ENCODE peak calls at places on chromosomes 4 and X, in five cellular contexts. B is epithelial cell of esophagus, Z is progenitor cell of endocrine pancreas, E is osteocyte, X is fibroblast of mammary gland. T is an unnamed sample.

GRCh38 chr4:25863347-25863784 is 578 bp upstream of the SEL1L3 start:
- DNase-seq in B (no peak), Z (peak), E (no peak), X (no peak), T (no peak)

GRCh38 chrX:128781506-128781905 is 729.3 kb upstream of the ACTRT1 start:
- DNase-seq in B (peak), Z (no peak), E (no peak), X (no peak), T (peak)

GRCh38 chr4:141027421-141027820 is 105.8 kb downstream of the RNF150 start:
- DNase-seq in B (peak), Z (no peak), E (no peak), X (peak), T (peak)

GRCh38 chrX:68433155-68433980 is at the start of gene OPHN1:
- DNase-seq in B (peak), Z (peak), E (peak), X (peak), T (peak)

GRCh38 chr4:8537041-8537461 is 43.1 kb upstream of the GPR78 start:
- DNase-seq in B (peak), Z (no peak), E (no peak), X (peak), T (peak)

GRCh38 chrX:68989865-68990606 is 161.2 kb downstream of the EFNB1 start:
- DNase-seq in B (peak), Z (peak), E (peak), X (peak), T (no peak)

GRCh38 chr4:53490965-53491622 is 100.2 kb downstream of the LNX1 start:
- DNase-seq in B (peak), Z (no peak), E (no peak), X (peak), T (peak)

GRCh38 chr4:94961420-94961819 is 203.7 kb downstream of the BMPR1B start:
- DNase-seq in B (peak), Z (no peak), E (no peak), X (peak), T (no peak)

GRCh38 chr4:131450572-131451209 is 1698.4 kb upstream of the PCDH10 start:
- DNase-seq in B (no peak), Z (no peak), E (no peak), X (no peak), T (no peak)

GRCh38 chrX:9873952-9874351 is 87.7 kb downstream of the SHROOM2 start:
- DNase-seq in B (peak), Z (no peak), E (no peak), X (no peak), T (peak)

GRCh38 chr4:174201898-174202297 is 81.6 kb downstream of the FBXO8 start:
- DNase-seq in B (no peak), Z (no peak), E (no peak), X (no peak), T (no peak)

GRCh38 chr4:29151584-29151983 is 1568.6 kb upstream of the PCDH7 start:
- DNase-seq in B (no peak), Z (no peak), E (no peak), X (peak), T (no peak)

GRCh38 chr4:146522862-146523205 is 1.1 kb upstream of the SLC10A7 start:
- DNase-seq in B (no peak), Z (no peak), E (no peak), X (peak), T (peak)

GRCh38 chrX:47958943-47959342 is 44.8 kb downstream of the ZNF182 start:
- DNase-seq in B (peak), Z (no peak), E (no peak), X (peak), T (peak)

GRCh38 chr4:152372444-152372843 is 163.4 kb downstream of the FBXW7 start:
- DNase-seq in B (no peak), Z (no peak), E (no peak), X (no peak), T (no peak)

GRCh38 chr4:39658756-39659155 is 20.1 kb upstream of the SMIM14 start:
- DNase-seq in B (no peak), Z (no peak), E (no peak), X (peak), T (no peak)

GRCh38 chrX:71547339-71547738 is 14.4 kb downstream of the OGT start:
- DNase-seq in B (no peak), Z (no peak), E (no peak), X (no peak), T (no peak)
- TF ChIP-seq CTCF in B (no peak), Z (no peak), E (no peak), X (no peak), T (no peak)

DNA sequence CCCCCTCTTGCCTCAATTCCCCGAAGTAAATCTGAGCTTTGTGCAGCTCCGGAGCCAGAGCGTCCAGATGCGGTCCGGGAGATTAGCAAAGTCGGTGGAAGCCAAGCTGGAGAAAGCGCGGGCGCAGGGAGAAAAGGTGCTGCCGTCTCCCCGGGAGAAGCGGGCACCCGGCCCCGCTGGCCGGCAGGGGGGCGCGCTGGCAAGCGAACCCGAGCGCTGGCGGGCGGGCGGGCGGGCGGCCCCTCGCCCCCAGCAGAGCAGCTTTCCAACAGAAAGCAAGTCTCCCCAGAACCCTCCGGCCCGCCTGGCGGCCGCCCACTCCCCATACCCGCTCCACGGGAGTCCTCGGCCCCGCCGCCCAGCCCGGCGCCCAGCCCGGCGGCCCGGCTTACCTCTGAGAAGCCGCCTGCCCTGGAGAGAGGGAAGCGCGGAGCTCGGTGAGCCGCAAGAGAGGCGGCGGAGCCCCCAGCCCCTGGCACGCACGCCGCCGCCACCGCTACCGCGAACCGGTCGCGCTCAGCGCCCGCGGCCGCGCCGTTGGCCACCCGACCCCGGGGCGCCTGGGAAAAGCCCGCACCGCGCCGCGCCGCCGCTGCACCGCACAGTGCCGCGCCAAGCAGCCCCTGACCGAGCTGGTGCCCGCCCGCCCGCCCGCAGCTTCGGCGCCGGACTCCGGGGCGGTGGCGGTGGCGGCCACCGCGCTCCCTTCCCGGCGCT is 529 bp upstream of the CITED1 start:
- DNase-seq in B (peak), Z (no peak), E (peak), X (no peak), T (no peak)
- TF ChIP-seq CTCF in B (no peak), Z (peak), E (no peak), X (no peak), T (no peak)

GRCh38 chrX:119189586-119189985 is 46.5 kb upstream of the PGRMC1 start:
- DNase-seq in B (no peak), Z (no peak), E (no peak), X (peak), T (no peak)

GRCh38 chrX:119190251-119190651 is 45.8 kb upstream of the PGRMC1 start:
- DNase-seq in B (no peak), Z (no peak), E (no peak), X (peak), T (no peak)

GRCh38 chrX:119190736-119191282 is 45.3 kb upstream of the PGRMC1 start:
- DNase-seq in B (no peak), Z (no peak), E (no peak), X (peak), T (peak)

GRCh38 chrX:119189115-119189514 is 47.0 kb upstream of the PGRMC1 start:
- DNase-seq in B (no peak), Z (no peak), E (no peak), X (no peak), T (no peak)

GRCh38 chrX:119194631-119195030 is 41.5 kb upstream of the PGRMC1 start:
- DNase-seq in B (peak), Z (no peak), E (no peak), X (peak), T (peak)
- TF ChIP-seq CTCF in B (no peak), Z (peak), E (no peak), X (peak), T (no peak)

GRCh38 chr4:37243722-37244582 is 591 bp upstream of the NWD2 start:
- DNase-seq in B (no peak), Z (peak), E (no peak), X (peak), T (no peak)
- TF ChIP-seq CTCF in B (no peak), Z (peak), E (no peak), X (no peak), T (no peak)

GRCh38 chr4:44493924-44494323 is 45.3 kb upstream of the KCTD8 start:
- DNase-seq in B (peak), Z (no peak), E (no peak), X (peak), T (peak)
- TF ChIP-seq CTCF in B (peak), Z (peak), E (peak), X (peak), T (peak)

GRCh38 chr4:154559141-154559841 is 3.5 kb upstream of the FGB start:
- DNase-seq in B (peak), Z (no peak), E (no peak), X (peak), T (peak)
- TF ChIP-seq CTCF in B (peak), Z (peak), E (peak), X (peak), T (peak)

GRCh38 chr4:139227729-139228404 is 50.8 kb upstream of the ELF2 start:
- DNase-seq in B (peak), Z (no peak), E (peak), X (no peak), T (peak)
- TF ChIP-seq CTCF in B (peak), Z (no peak), E (no peak), X (no peak), T (peak)

GRCh38 chr4:44740201-44740600 is 13.8 kb upstream of the GNPDA2 start:
- DNase-seq in B (peak), Z (no peak), E (no peak), X (peak), T (no peak)

GRCh38 chr4:44736900-44737299 is 10.5 kb upstream of the GNPDA2 start:
- DNase-seq in B (no peak), Z (no peak), E (no peak), X (no peak), T (no peak)

GRCh38 chr4:44738615-44739014 is 12.3 kb upstream of the GNPDA2 start:
- DNase-seq in B (peak), Z (no peak), E (no peak), X (peak), T (peak)
- TF ChIP-seq CTCF in B (peak), Z (peak), E (peak), X (peak), T (peak)

DNA sequence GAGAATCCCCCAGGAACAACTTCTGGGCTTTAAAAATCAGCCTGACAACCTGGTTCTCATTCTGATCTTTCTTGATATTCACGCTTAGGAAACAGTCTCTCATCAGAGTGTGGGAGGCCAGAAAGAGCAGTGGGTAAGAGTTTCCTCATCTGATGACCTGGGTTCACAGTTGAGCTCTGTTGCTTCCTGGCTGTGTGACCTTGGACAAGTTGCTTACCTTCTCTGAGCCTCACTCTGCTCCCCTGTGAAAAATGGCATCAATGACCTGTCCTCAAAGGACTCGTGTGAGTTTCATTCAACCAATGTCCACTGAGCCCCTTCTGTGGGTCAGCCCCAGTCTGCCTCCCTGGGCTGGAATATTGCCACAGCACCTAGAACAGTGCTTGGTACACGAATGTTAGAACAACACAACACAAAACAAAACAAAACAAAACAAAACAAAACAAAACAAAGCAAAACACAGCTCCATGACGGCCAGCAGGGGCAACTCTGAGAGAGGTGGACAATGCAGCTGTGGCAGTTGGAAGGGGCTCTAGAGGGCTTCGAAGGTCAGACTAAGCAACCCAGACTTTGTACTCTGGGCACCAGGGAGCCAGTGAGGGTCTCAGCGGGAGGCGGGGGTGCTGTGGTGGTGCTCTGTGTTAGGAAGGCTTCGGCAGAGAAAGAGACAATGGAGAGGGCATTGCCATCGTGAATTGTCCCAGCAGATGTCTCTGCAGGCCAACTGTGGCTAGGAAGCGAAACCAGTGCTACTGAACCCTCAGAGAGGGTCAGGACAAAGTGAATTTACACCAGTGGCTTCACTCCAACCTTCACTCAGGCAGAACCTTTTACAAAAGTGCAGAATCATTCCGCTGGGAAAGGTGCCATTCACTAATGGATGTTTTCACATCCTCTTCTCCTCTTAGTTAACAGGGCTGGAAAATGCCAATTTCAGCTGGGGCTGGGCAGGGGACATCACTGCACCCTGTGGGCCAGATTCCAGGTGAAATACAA is 14.3 kb upstream of the C4orf50 start:
- DNase-seq in B (no peak), Z (no peak), E (no peak), X (no peak), T (peak)
- TF ChIP-seq CTCF in B (no peak), Z (no peak), E (no peak), X (no peak), T (no peak)

DNA sequence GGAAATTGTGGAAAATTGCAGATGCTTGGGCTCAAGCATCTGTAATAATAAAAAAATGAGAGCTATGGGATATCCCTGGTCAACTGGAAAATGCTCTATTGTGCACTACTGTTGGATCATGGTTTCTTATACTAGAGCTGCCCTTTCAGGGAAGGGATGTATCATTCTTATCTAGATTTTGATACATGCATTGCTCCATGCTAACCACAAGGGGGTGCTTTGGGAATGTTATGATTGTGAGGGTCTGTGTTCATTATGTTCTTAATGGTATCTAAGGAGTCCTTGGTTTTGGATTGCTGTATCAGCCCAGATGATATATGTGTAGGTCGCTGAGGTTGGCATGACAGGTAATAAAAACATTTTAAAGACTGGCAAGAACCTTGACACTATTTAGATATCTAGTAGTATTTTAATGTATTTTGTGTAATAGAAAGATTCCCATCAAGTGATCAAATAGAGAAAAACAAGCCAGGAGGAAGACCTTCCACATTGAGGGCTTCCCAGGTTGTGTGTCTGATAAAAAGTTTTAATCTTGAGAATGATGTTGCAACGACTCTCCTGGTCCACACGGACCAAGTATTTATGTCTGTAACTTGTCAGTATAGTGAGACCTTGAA is 49.2 kb upstream of the TLR2 start:
- DNase-seq in B (peak), Z (no peak), E (no peak), X (peak), T (peak)
- TF ChIP-seq CTCF in B (peak), Z (peak), E (peak), X (peak), T (peak)

T was measured in MCF 10A.